ENCODE peak calls at places on chromosome 10, in six cellular contexts. One of them, this sample, is unnamed.

GRCh38 chr10:120702032-120702431 is 149.1 kb upstream of the WDR11 start:
- DNase-seq in activated T-cell treated with anti-CD3 and anti-CD28 coated beads for 24 hours: no peak
- DNase-seq in left colon: no peak
- DNase-seq in NB4: no peak
- DNase-seq in kidney epithelial cell: no peak
- DNase-seq in HEK293T: no peak
- DNase-seq in this sample: no peak

GRCh38 chr10:87658383-87658795 is 1.3 kb upstream of the PAPSS2 start:
- DNase-seq in activated T-cell treated with anti-CD3 and anti-CD28 coated beads for 24 hours: no peak
- DNase-seq in left colon: no peak
- DNase-seq in NB4: no peak
- DNase-seq in kidney epithelial cell: no peak
- DNase-seq in HEK293T: peak
- DNase-seq in this sample: no peak

GRCh38 chr10:18140149-18140956 is at the start of gene CACNB2:
- DNase-seq in activated T-cell treated with anti-CD3 and anti-CD28 coated beads for 24 hours: no peak
- DNase-seq in left colon: peak
- DNase-seq in NB4: no peak
- DNase-seq in kidney epithelial cell: no peak
- DNase-seq in HEK293T: peak
- DNase-seq in this sample: no peak

GRCh38 chr10:90399782-90400181 is 458.1 kb downstream of the HTR7 start:
- DNase-seq in activated T-cell treated with anti-CD3 and anti-CD28 coated beads for 24 hours: no peak
- DNase-seq in left colon: no peak
- DNase-seq in NB4: no peak
- DNase-seq in kidney epithelial cell: no peak
- DNase-seq in HEK293T: no peak
- DNase-seq in this sample: no peak

GRCh38 chr10:103226011-103226410 is 19.7 kb upstream of the RPEL1 start:
- DNase-seq in activated T-cell treated with anti-CD3 and anti-CD28 coated beads for 24 hours: no peak
- DNase-seq in left colon: no peak
- DNase-seq in NB4: no peak
- DNase-seq in kidney epithelial cell: no peak
- DNase-seq in HEK293T: no peak
- DNase-seq in this sample: no peak

GRCh38 chr10:124792998-124793352 is 1.3 kb upstream of the EEF1AKMT2 start:
- DNase-seq in activated T-cell treated with anti-CD3 and anti-CD28 coated beads for 24 hours: no peak
- DNase-seq in left colon: peak
- DNase-seq in NB4: no peak
- DNase-seq in kidney epithelial cell: no peak
- DNase-seq in HEK293T: no peak
- DNase-seq in this sample: no peak

GRCh38 chr10:97689637-97690036 is 2.6 kb upstream of the AVPI1 start:
- DNase-seq in activated T-cell treated with anti-CD3 and anti-CD28 coated beads for 24 hours: no peak
- DNase-seq in left colon: no peak
- DNase-seq in NB4: peak
- DNase-seq in kidney epithelial cell: peak
- DNase-seq in HEK293T: no peak
- DNase-seq in this sample: no peak

GRCh38 chr10:131816941-131817700 is 83.7 kb upstream of the PPP2R2D start:
- DNase-seq in activated T-cell treated with anti-CD3 and anti-CD28 coated beads for 24 hours: no peak
- DNase-seq in left colon: no peak
- DNase-seq in NB4: no peak
- DNase-seq in kidney epithelial cell: no peak
- DNase-seq in HEK293T: no peak
- DNase-seq in this sample: no peak

GRCh38 chr10:122485670-122486069 is 24.3 kb downstream of the HTRA1 start:
- DNase-seq in activated T-cell treated with anti-CD3 and anti-CD28 coated beads for 24 hours: no peak
- DNase-seq in left colon: no peak
- DNase-seq in NB4: peak
- DNase-seq in kidney epithelial cell: no peak
- DNase-seq in HEK293T: no peak
- DNase-seq in this sample: no peak

GRCh38 chr10:23196915-23197314 is 4.8 kb downstream of the PTF1A start:
- DNase-seq in activated T-cell treated with anti-CD3 and anti-CD28 coated beads for 24 hours: no peak
- DNase-seq in left colon: no peak
- DNase-seq in NB4: no peak
- DNase-seq in kidney epithelial cell: no peak
- DNase-seq in HEK293T: no peak
- DNase-seq in this sample: no peak

GRCh38 chr10:123986736-123987135 is 95.1 kb upstream of the CPXM2 start:
- DNase-seq in activated T-cell treated with anti-CD3 and anti-CD28 coated beads for 24 hours: no peak
- DNase-seq in left colon: no peak
- DNase-seq in NB4: no peak
- DNase-seq in kidney epithelial cell: no peak
- DNase-seq in HEK293T: no peak
- DNase-seq in this sample: no peak

GRCh38 chr10:122348951-122349361 is 25.6 kb upstream of the PLEKHA1 start:
- DNase-seq in activated T-cell treated with anti-CD3 and anti-CD28 coated beads for 24 hours: no peak
- DNase-seq in left colon: no peak
- DNase-seq in NB4: no peak
- DNase-seq in kidney epithelial cell: no peak
- DNase-seq in HEK293T: no peak
- DNase-seq in this sample: no peak

GRCh38 chr10:129601737-129602136 is 134.7 kb downstream of the MGMT start:
- DNase-seq in activated T-cell treated with anti-CD3 and anti-CD28 coated beads for 24 hours: no peak
- DNase-seq in left colon: no peak
- DNase-seq in NB4: no peak
- DNase-seq in kidney epithelial cell: no peak
- DNase-seq in HEK293T: no peak
- DNase-seq in this sample: no peak

GRCh38 chr10:48462482-48463020 is 142.3 kb downstream of the ARHGAP22 start:
- DNase-seq in activated T-cell treated with anti-CD3 and anti-CD28 coated beads for 24 hours: no peak
- DNase-seq in left colon: no peak
- DNase-seq in NB4: no peak
- DNase-seq in kidney epithelial cell: no peak
- DNase-seq in HEK293T: no peak
- DNase-seq in this sample: no peak

GRCh38 chr10:97319671-97320479 is 804 bp downstream of the FRAT1 start:
- DNase-seq in activated T-cell treated with anti-CD3 and anti-CD28 coated beads for 24 hours: peak
- DNase-seq in left colon: peak
- DNase-seq in NB4: peak
- DNase-seq in kidney epithelial cell: no peak
- DNase-seq in HEK293T: no peak
- DNase-seq in this sample: peak

GRCh38 chr10:114103286-114103685 is 59.6 kb downstream of the ADRB1 start:
- DNase-seq in activated T-cell treated with anti-CD3 and anti-CD28 coated beads for 24 hours: no peak
- DNase-seq in left colon: no peak
- DNase-seq in NB4: peak
- DNase-seq in kidney epithelial cell: no peak
- DNase-seq in HEK293T: peak
- DNase-seq in this sample: no peak

This sample was measured in stimulated activated naive B cell treated with anti-CD40 and anti-IgM and Interleukin-4, amounts not matched to agents 10 μg/mL and 1 μg/mL and 100 μg/mL, for 72 hours.